ENCODE peak calls at places on chromosomes 12 and 14, in eight cellular contexts. V is T-cell; Z is HL-60; F is putamen; A is GM13977; K is Caco-2; B is stimulated activated CD4-positive, alpha-beta T cell treated with anti-CD3 and anti-CD28 coated beads, Interleukin-1b, Interleukin-23, amount 100 ng/mL, for 24 hours; J is stimulated activated CD8-positive, alpha-beta memory T cell treated with anti-CD3 and anti-CD28 coated beads, Interleukin-4, amount 100 ng/mL, for 1 hour. C is an unnamed sample.

GRCh38 chr12:124653169-124653931 is 85.9 kb upstream of the NCOR2 start:
- DNase-seq in B (no peak), K (no peak), V (no peak), J (no peak), A (no peak), F (no peak), Z (no peak), C (no peak)

GRCh38 chr12:114500775-114501473 is 95.0 kb upstream of the TBX5 start:
- DNase-seq in Z (no peak), B (no peak), K (no peak), F (no peak), J (no peak), V (no peak), A (no peak), C (no peak)

GRCh38 chr14:103185051-103186027 is 62.1 kb downstream of the TNFAIP2 start:
- DNase-seq in J (no peak), Z (no peak), V (no peak), B (no peak), K (peak), A (peak), F (no peak), C (no peak)

GRCh38 chr14:103301512-103302197 is 32.4 kb upstream of the EIF5 start:
- DNase-seq in J (no peak), A (no peak), Z (no peak), V (no peak), K (no peak), B (no peak), F (no peak), C (no peak)

GRCh38 chr14:77246784-77247183 is 24.2 kb downstream of the NGB start:
- DNase-seq in K (no peak), V (no peak), Z (no peak), F (no peak), J (no peak), A (no peak), B (no peak), C (no peak)

GRCh38 chr14:95431199-95432145 is 85.0 kb downstream of the SYNE3 start:
- DNase-seq in B (no peak), Z (no peak), V (no peak), J (no peak), K (no peak), F (no peak), A (no peak), C (no peak)

GRCh38 chr12:49462103-49462739 is 76.6 kb upstream of the KCNH3 start:
- DNase-seq in J (no peak), K (no peak), Z (no peak), B (no peak), F (no peak), A (no peak), V (no peak), C (no peak)

GRCh38 chr12:40232602-40233001 is 7.8 kb downstream of the LRRK2 start:
- DNase-seq in B (no peak), Z (no peak), J (no peak), A (no peak), K (no peak), F (no peak), V (no peak), C (no peak)

GRCh38 chr12:52660934-52661333 is 8.9 kb upstream of the KRT2 start:
- DNase-seq in B (no peak), K (no peak), F (no peak), V (no peak), Z (no peak), J (no peak), A (no peak), C (no peak)

GRCh38 chr12:115261691-115262398 is 577.9 kb upstream of the TBX3 start:
- DNase-seq in V (no peak), K (no peak), J (no peak), F (no peak), B (no peak), A (no peak), Z (no peak), C (no peak)

GRCh38 chr12:6584293-6584692 is 16.2 kb upstream of the NOP2 start:
- DNase-seq in Z (no peak), J (no peak), F (no peak), B (no peak), A (no peak), K (no peak), V (no peak), C (no peak)

GRCh38 chr12:126436041-126436440 is 1370.8 kb downstream of the AACS start:
- DNase-seq in J (no peak), Z (no peak), K (no peak), F (no peak), A (no peak), V (no peak), B (no peak), C (no peak)

C was measured in kidney epithelial cell.